ENCODE peak calls at places on chromosomes 6 and 20, in nine cellular contexts. One of them, this sample, is unnamed.

GRCh38 chr6:16493802-16494201 is 255.4 kb downstream of the GMPR start:
- DNase-seq in heart left ventricle: no peak
- DNase-seq in colonic mucosa: no peak
- DNase-seq in DND-41: no peak
- DNase-seq in AG04450: no peak
- DNase-seq in ovary: no peak
- DNase-seq in brain microvascular endothelial cell: no peak
- DNase-seq in uterus: no peak
- DNase-seq in kidney epithelial cell: no peak
- DNase-seq in this sample: no peak

GRCh38 chr6:32413427-32414047 is 6.6 kb upstream of the BTNL2 start:
- DNase-seq in ovary: peak; percentile 80
- DNase-seq in AG04450: peak; percentile 57
- DNase-seq in kidney epithelial cell: peak; percentile 32
- DNase-seq in DND-41: peak; percentile 78
- DNase-seq in brain microvascular endothelial cell: peak; percentile 63
- DNase-seq in colonic mucosa: peak; percentile 82
- DNase-seq in uterus: peak; percentile 64
- DNase-seq in heart left ventricle: peak; percentile 78
- DNase-seq in this sample: peak; percentile 3

GRCh38 chr6:30752164-30752927 is 8.0 kb upstream of the IER3 start:
- DNase-seq in AG04450: peak; percentile 99
- DNase-seq in ovary: peak; percentile 89
- DNase-seq in colonic mucosa: peak; percentile 77
- DNase-seq in brain microvascular endothelial cell: peak; percentile 100
- DNase-seq in heart left ventricle: peak; percentile 96
- DNase-seq in uterus: peak; percentile 96
- DNase-seq in kidney epithelial cell: peak; percentile 97
- DNase-seq in DND-41: no peak
- DNase-seq in this sample: peak; percentile 100

GRCh38 chr20:57033994-57034393 is 232.4 kb downstream of the BMP7 start:
- DNase-seq in ovary: no peak
- DNase-seq in DND-41: no peak
- DNase-seq in uterus: no peak
- DNase-seq in colonic mucosa: no peak
- DNase-seq in brain microvascular endothelial cell: peak; percentile 20
- DNase-seq in AG04450: no peak
- DNase-seq in heart left ventricle: no peak
- DNase-seq in kidney epithelial cell: no peak
- DNase-seq in this sample: no peak

GRCh38 chr20:9179193-9179802 is 110.4 kb downstream of the PLCB4 start:
- DNase-seq in DND-41: no peak
- DNase-seq in heart left ventricle: no peak
- DNase-seq in AG04450: no peak
- DNase-seq in brain microvascular endothelial cell: peak; percentile 24
- DNase-seq in uterus: no peak
- DNase-seq in ovary: no peak
- DNase-seq in kidney epithelial cell: no peak
- DNase-seq in colonic mucosa: no peak
- DNase-seq in this sample: no peak

GRCh38 chr6:153024401-153025017 is 22.0 kb upstream of the MTRF1L start:
- DNase-seq in colonic mucosa: peak; percentile 42
- DNase-seq in brain microvascular endothelial cell: peak; percentile 71
- DNase-seq in kidney epithelial cell: no peak
- DNase-seq in heart left ventricle: peak; percentile 12
- DNase-seq in DND-41: peak; percentile 52
- DNase-seq in AG04450: no peak
- DNase-seq in uterus: peak; percentile 30
- DNase-seq in ovary: peak; percentile 14
- DNase-seq in this sample: no peak

GRCh38 chr6:2658788-2659187 is 91.9 kb downstream of the MYLK4 start:
- DNase-seq in uterus: no peak
- DNase-seq in brain microvascular endothelial cell: no peak
- DNase-seq in kidney epithelial cell: no peak
- DNase-seq in DND-41: no peak
- DNase-seq in heart left ventricle: no peak
- DNase-seq in AG04450: no peak
- DNase-seq in ovary: no peak
- DNase-seq in colonic mucosa: no peak
- DNase-seq in this sample: no peak

GRCh38 chr6:157714153-157714490 is 108.9 kb upstream of the SNX9 start:
- DNase-seq in brain microvascular endothelial cell: no peak
- DNase-seq in AG04450: no peak
- DNase-seq in kidney epithelial cell: no peak
- DNase-seq in colonic mucosa: no peak
- DNase-seq in uterus: no peak
- DNase-seq in ovary: no peak
- DNase-seq in DND-41: no peak
- DNase-seq in heart left ventricle: no peak
- DNase-seq in this sample: peak; percentile 95

GRCh38 chr6:37557645-37558114 is 58.0 kb upstream of the CCDC167 start:
- DNase-seq in DND-41: no peak
- DNase-seq in heart left ventricle: no peak
- DNase-seq in ovary: no peak
- DNase-seq in colonic mucosa: no peak
- DNase-seq in AG04450: no peak
- DNase-seq in uterus: no peak
- DNase-seq in brain microvascular endothelial cell: no peak
- DNase-seq in kidney epithelial cell: no peak
- DNase-seq in this sample: no peak

GRCh38 chr6:104087765-104088164 is 772.0 kb downstream of the HACE1 start:
- DNase-seq in brain microvascular endothelial cell: no peak
- DNase-seq in DND-41: no peak
- DNase-seq in colonic mucosa: no peak
- DNase-seq in kidney epithelial cell: no peak
- DNase-seq in uterus: no peak
- DNase-seq in heart left ventricle: no peak
- DNase-seq in ovary: no peak
- DNase-seq in AG04450: no peak
- DNase-seq in this sample: no peak

GRCh38 chr6:73901311-73901710 is 205.3 kb downstream of the CD109 start:
- DNase-seq in AG04450: no peak
- DNase-seq in ovary: no peak
- DNase-seq in kidney epithelial cell: no peak
- DNase-seq in brain microvascular endothelial cell: no peak
- DNase-seq in uterus: no peak
- DNase-seq in DND-41: no peak
- DNase-seq in heart left ventricle: no peak
- DNase-seq in colonic mucosa: no peak
- DNase-seq in this sample: no peak

GRCh38 chr6:108914235-108915022 is 66.2 kb downstream of the ARMC2 start:
- DNase-seq in heart left ventricle: no peak
- DNase-seq in uterus: no peak
- DNase-seq in brain microvascular endothelial cell: no peak
- DNase-seq in colonic mucosa: no peak
- DNase-seq in DND-41: peak; percentile 45
- DNase-seq in ovary: no peak
- DNase-seq in kidney epithelial cell: no peak
- DNase-seq in AG04450: peak; percentile 23
- DNase-seq in this sample: no peak

GRCh38 chr6:133906050-133906449 is 17.1 kb downstream of the TCF21 start:
- DNase-seq in AG04450: no peak
- DNase-seq in colonic mucosa: no peak
- DNase-seq in brain microvascular endothelial cell: peak; percentile 60
- DNase-seq in DND-41: no peak
- DNase-seq in heart left ventricle: no peak
- DNase-seq in uterus: no peak
- DNase-seq in ovary: no peak
- DNase-seq in kidney epithelial cell: no peak
- DNase-seq in this sample: no peak

DNA sequence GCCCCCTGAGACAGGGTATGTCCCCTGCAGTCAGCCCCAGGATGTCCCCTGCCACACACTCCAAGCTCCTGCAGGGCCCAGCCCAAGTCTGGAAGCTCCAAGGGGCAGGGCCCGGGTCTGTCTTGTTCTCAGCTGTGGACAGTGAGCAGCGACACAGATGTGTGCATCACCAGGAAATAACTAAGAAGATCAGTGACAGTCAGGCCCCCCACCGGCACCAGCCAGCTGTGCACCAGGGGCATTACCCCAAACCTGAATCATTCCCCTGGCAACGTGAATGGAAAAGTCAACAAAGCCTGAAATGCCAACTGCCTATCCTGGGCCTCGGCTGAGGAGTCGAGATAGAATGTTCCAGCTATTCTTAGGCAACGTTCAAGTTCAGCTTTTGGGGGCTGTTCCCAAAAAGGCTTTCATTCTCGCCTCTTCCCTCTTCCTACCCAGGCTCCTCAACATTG is 105.0 kb downstream of the PREX1 start:
- DNase-seq in uterus: no peak
- DNase-seq in brain microvascular endothelial cell: peak; percentile 50
- DNase-seq in colonic mucosa: no peak
- DNase-seq in heart left ventricle: no peak
- DNase-seq in DND-41: peak; percentile 26
- DNase-seq in AG04450: no peak
- DNase-seq in kidney epithelial cell: no peak
- DNase-seq in ovary: no peak
- DNase-seq in this sample: no peak
- H3K4me3 ChIP-seq in uterus: no peak overlapping the region
- H3K4me3 ChIP-seq in brain microvascular endothelial cell: no peak overlapping the region
- H3K4me3 ChIP-seq in colonic mucosa: no peak overlapping the region
- H3K4me3 ChIP-seq in heart left ventricle: no peak overlapping the region
- H3K4me3 ChIP-seq in DND-41: no peak overlapping the region
- H3K4me3 ChIP-seq in AG04450: no peak overlapping the region
- H3K4me3 ChIP-seq in kidney epithelial cell: no peak overlapping the region
- H3K4me3 ChIP-seq in ovary: no peak overlapping the region
- H3K4me3 ChIP-seq in this sample: no peak overlapping the region

DNA sequence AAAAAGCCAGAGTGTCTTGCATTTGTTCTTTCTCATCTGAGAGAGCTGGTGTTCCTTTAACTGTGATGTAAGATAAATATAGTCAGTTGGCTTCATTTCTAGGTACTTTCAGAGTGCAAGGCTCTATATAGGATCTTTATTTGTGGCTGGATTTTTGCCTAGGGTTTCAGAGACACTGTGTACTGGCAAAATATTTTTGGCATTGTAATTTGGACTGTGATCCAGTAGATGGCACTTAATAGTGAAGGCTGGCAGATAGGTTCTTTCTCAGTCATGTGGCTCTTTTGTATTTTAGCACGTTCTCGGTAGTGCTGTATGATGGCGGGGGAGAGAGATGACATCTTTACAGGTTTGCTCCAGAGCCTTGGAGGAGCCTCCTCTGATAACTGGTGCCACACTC is 26.8 kb upstream of the SLC35B3 start:
- DNase-seq in ovary: no peak
- DNase-seq in brain microvascular endothelial cell: no peak
- DNase-seq in kidney epithelial cell: no peak
- DNase-seq in uterus: no peak
- DNase-seq in colonic mucosa: no peak
- DNase-seq in AG04450: no peak
- DNase-seq in heart left ventricle: no peak
- DNase-seq in DND-41: no peak
- DNase-seq in this sample: no peak
- H3K27me3 ChIP-seq in ovary: no peaks in the 10 kb centered on the region
- H3K27me3 ChIP-seq in brain microvascular endothelial cell: no peaks in the 10 kb centered on the region
- H3K27me3 ChIP-seq in kidney epithelial cell: no peaks in the 10 kb centered on the region
- H3K27me3 ChIP-seq in uterus: no peaks in the 10 kb centered on the region
- H3K27me3 ChIP-seq in colonic mucosa: no peaks in the 10 kb centered on the region
- H3K27me3 ChIP-seq in AG04450: no peaks in the 10 kb centered on the region
- H3K27me3 ChIP-seq in heart left ventricle: no peaks in the 10 kb centered on the region
- H3K27me3 ChIP-seq in DND-41: no peaks in the 10 kb centered on the region
- H3K27me3 ChIP-seq in this sample: no peaks in the 10 kb centered on the region

GRCh38 chr20:37007898-37008649 is 56.6 kb upstream of the SAMHD1 start:
- DNase-seq in uterus: no peak
- DNase-seq in kidney epithelial cell: no peak
- DNase-seq in DND-41: no peak
- DNase-seq in ovary: no peak
- DNase-seq in brain microvascular endothelial cell: peak; percentile 43
- DNase-seq in colonic mucosa: no peak
- DNase-seq in AG04450: no peak
- DNase-seq in heart left ventricle: no peak
- DNase-seq in this sample: no peak
- TF ChIP-seq CTCF in uterus: no peak
- TF ChIP-seq CTCF in kidney epithelial cell: peak; percentile 15
- TF ChIP-seq CTCF in DND-41: peak; percentile 16
- TF ChIP-seq CTCF in ovary: no peak
- TF ChIP-seq CTCF in brain microvascular endothelial cell: peak; percentile 47
- TF ChIP-seq CTCF in colonic mucosa: no peak
- TF ChIP-seq CTCF in AG04450: peak; percentile 33
- TF ChIP-seq CTCF in heart left ventricle: no peak
- TF ChIP-seq CTCF in this sample: peak; percentile 17

GRCh38 chr6:159981591-159982245 is 12.8 kb downstream of the IGF2R start:
- DNase-seq in brain microvascular endothelial cell: peak; percentile 55
- DNase-seq in colonic mucosa: no peak
- DNase-seq in heart left ventricle: peak; percentile 62
- DNase-seq in ovary: no peak
- DNase-seq in kidney epithelial cell: no peak
- DNase-seq in AG04450: peak; percentile 70
- DNase-seq in uterus: peak; percentile 57
- DNase-seq in DND-41: peak; percentile 52
- DNase-seq in this sample: no peak
- H3K4me3 ChIP-seq in brain microvascular endothelial cell: no peak overlapping the region
- H3K4me3 ChIP-seq in colonic mucosa: no peak overlapping the region
- H3K4me3 ChIP-seq in heart left ventricle: no peak overlapping the region
- H3K4me3 ChIP-seq in ovary: peak overlapping the region; percentile 18
- H3K4me3 ChIP-seq in kidney epithelial cell: no peak overlapping the region
- H3K4me3 ChIP-seq in AG04450: peak overlapping the region; percentile 12
- H3K4me3 ChIP-seq in uterus: no peak overlapping the region
- H3K4me3 ChIP-seq in DND-41: no peak overlapping the region
- H3K4me3 ChIP-seq in this sample: no peak overlapping the region

GRCh38 chr6:117910549-117910948 is 3.5 kb downstream of the SLC35F1 start:
- DNase-seq in AG04450: no peak
- DNase-seq in brain microvascular endothelial cell: no peak
- DNase-seq in colonic mucosa: no peak
- DNase-seq in heart left ventricle: no peak
- DNase-seq in ovary: no peak
- DNase-seq in DND-41: no peak
- DNase-seq in uterus: no peak
- DNase-seq in kidney epithelial cell: no peak
- DNase-seq in this sample: no peak
- H3K27me3 ChIP-seq in AG04450: peaks cover 19% of the 10 kb centered on the region
- H3K27me3 ChIP-seq in brain microvascular endothelial cell: peaks cover 18% of the 10 kb centered on the region
- H3K27me3 ChIP-seq in colonic mucosa: peaks cover 23% of the 10 kb centered on the region
- H3K27me3 ChIP-seq in heart left ventricle: peaks cover 9% of the 10 kb centered on the region
- H3K27me3 ChIP-seq in ovary: no peaks in the 10 kb centered on the region
- H3K27me3 ChIP-seq in DND-41: no peaks in the 10 kb centered on the region
- H3K27me3 ChIP-seq in uterus: no peaks in the 10 kb centered on the region
- H3K27me3 ChIP-seq in kidney epithelial cell: peaks cover 18% of the 10 kb centered on the region
- H3K27me3 ChIP-seq in this sample: peaks cover 9% of the 10 kb centered on the region

This sample was measured in BJ.